ENCODE peak calls at places on chromosome 7, in eight cellular contexts. O is CD4-positive, alpha-beta T cell; C is SJSA1; E is astrocyte; K is Peyer's patch; N is psoas muscle; Y is left lung; F is HL-60. J is an unnamed sample.
A peak's percentile ranks its signal among the peaks of the same experiment; 100 is the strongest.

GRCh38 chr7:87003872-87004798 is 55.3 kb downstream of the ELAPOR2 start:
- DNase-seq in O (no peak), C (no peak), E (peak; percentile 2), K (no peak), N (no peak), Y (no peak), F (no peak), J (no peak)

GRCh38 chr7:8423057-8423456 is 10.4 kb upstream of the NXPH1 start:
- DNase-seq in O (no peak), C (no peak), E (no peak), K (no peak), N (no peak), Y (no peak), F (no peak), J (peak; percentile 23)

GRCh38 chr7:26492816-26493215 is 201.2 kb downstream of the SNX10 start:
- DNase-seq in O (no peak), C (no peak), E (no peak), K (no peak), N (no peak), Y (no peak), F (no peak), J (no peak)

GRCh38 chr7:140698477-140698876 is 2.0 kb downstream of the NDUFB2 start:
- DNase-seq in O (no peak), C (no peak), E (no peak), K (peak; percentile 45), N (no peak), Y (no peak), F (no peak), J (no peak)

GRCh38 chr7:63925626-63926460 is 72.8 kb upstream of the ZNF722 start:
- DNase-seq in O (peak; percentile 93), C (no peak), E (no peak), K (peak; percentile 78), N (peak; percentile 93), Y (peak; percentile 93), F (peak; percentile 38), J (peak; percentile 6)

GRCh38 chr7:1713502-1714484 is 43.7 kb downstream of the ELFN1 start:
- DNase-seq in O (no peak), C (no peak), E (no peak), K (no peak), N (no peak), Y (peak; percentile 72), F (no peak), J (no peak)

GRCh38 chr7:14876194-14876593 is 26.4 kb downstream of the DGKB start:
- DNase-seq in O (no peak), C (no peak), E (no peak), K (no peak), N (no peak), Y (no peak), F (no peak), J (no peak)

GRCh38 chr7:146772581-146772980 is 656.0 kb downstream of the CNTNAP2 start:
- DNase-seq in O (no peak), C (no peak), E (no peak), K (no peak), N (no peak), Y (no peak), F (no peak), J (no peak)

GRCh38 chr7:90655566-90655965 is 59.4 kb downstream of the CDK14 start:
- DNase-seq in O (no peak), C (no peak), E (peak; percentile 96), K (no peak), N (no peak), Y (no peak), F (no peak), J (peak; percentile 80)

GRCh38 chr7:135463905-135464304 is 46.0 kb downstream of the CNOT4 start:
- DNase-seq in O (no peak), C (no peak), E (no peak), K (no peak), N (no peak), Y (no peak), F (no peak), J (no peak)

GRCh38 chr7:159032753-159033472 is 111.8 kb downstream of the VIPR2 start:
- DNase-seq in O (no peak), C (peak; percentile 21), E (no peak), K (peak; percentile 18), N (no peak), Y (no peak), F (no peak), J (no peak)

GRCh38 chr7:45982912-45983719 is 62.0 kb upstream of the IGFBP3 start:
- DNase-seq in O (no peak), C (no peak), E (no peak), K (no peak), N (no peak), Y (no peak), F (no peak), J (no peak)

DNA sequence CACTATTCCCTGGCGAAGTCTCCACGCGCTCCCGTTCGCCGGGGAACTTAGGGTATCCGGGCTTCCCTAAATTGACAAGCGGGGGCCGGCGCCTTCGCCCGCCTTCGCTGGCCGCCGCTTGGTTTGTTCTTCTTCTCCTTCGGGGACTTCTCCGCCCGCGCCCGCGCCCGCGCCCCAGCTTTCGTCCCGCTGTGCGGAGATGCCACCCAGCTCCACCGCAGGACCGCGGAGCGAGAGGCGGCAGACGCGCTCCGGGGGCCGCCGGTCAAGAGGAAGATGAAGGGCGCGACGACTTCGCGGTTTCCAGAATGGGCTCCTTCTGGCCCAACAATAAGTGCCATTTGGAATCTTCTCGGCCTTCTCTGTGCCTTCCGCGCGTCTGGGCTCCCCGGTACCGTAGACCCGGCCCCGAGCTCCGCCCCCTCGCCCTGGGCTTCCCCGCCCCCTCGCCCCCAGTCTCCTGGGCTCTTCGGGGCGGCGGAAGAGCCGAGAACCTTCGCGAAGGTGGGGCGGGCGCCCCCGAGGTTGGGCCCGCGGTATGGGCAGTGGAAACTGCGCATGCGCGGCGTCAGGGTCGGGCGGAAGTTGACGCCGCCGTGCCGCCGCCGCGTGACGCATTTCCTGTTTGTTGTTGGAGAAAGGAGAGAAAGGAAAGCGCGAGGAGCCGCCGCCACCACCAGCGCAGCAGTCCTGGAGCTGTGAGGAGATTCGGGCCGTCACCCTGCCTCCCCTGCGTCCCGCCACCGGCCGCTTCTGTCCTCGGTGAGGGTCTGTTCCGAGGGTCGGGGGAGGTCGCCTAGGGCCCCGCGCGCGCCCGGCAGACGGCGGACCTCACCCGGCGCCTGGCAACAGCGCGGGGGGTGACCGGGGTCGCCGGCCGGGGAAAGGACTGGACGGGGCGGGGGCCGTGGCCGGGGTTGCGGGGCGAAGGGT is at the start of gene DNAJB6:
- DNase-seq in O (peak; percentile 94), C (peak; percentile 95), E (peak; percentile 72), K (peak; percentile 97), N (peak; percentile 93), Y (peak; percentile 95), F (peak; percentile 79), J (peak; percentile 91)
- H3K27ac ChIP-seq in O (peak within 1 kb of the TSS; percentile 85), C (peak within 1 kb of the TSS; percentile 94), E (peak within 1 kb of the TSS; percentile 92), K (peak within 1 kb of the TSS; percentile 99), N (peak within 1 kb of the TSS; percentile 94), Y (peak within 1 kb of the TSS; percentile 98), F (peak within 1 kb of the TSS; percentile 83), J (peak within 1 kb of the TSS; percentile 89)

DNA sequence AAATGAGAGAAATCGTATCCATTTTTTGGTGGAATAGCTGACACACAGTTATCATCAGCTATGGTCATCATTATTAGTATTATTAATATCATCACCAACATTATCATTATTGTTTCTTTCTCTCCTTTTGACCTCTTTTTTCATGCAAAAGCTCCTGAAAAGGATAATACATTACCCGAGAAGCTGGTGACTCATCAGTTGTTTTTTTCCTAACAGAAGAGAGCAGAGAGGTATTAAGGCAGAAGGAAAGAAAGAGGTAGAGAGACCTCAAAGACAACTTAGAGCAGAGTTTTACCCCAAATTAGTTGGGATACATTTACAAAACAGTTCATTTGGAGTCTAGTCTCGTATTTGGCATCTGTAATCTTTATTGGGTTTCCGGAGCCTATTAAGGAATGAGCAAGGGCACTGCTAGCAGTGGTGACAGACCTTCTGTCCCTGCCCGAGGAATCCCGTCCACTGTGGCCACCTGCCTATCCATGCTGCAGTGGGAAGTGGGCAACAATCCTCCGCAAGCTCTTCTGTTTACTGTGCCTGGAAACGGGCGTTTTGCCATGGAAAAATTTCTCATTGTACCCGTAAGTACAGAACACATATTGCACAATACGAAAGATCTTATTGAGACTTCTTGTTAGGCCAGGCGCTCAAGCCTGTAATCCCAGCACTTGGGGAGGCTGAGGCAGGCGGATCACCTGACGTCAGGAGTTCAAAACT is 170.0 kb upstream of the MKLN1 start:
- DNase-seq in O (no peak), C (no peak), E (peak; percentile 29), K (peak; percentile 47), N (peak; percentile 64), Y (no peak), F (no peak), J (no peak)
- H3K27ac ChIP-seq in O (no peak overlapping the region), C (no peak overlapping the region), E (no peak overlapping the region), K (no peak overlapping the region), N (peak overlapping the region; percentile 68), Y (no peak overlapping the region), F (no peak overlapping the region), J (no peak overlapping the region)

GRCh38 chr7:80184693-80185092 is 50.1 kb downstream of the GNAI1 start:
- DNase-seq in O (no peak), C (no peak), E (no peak), K (no peak), N (no peak), Y (no peak), F (no peak), J (no peak)

GRCh38 chr7:80187279-80187678 is 52.6 kb downstream of the GNAI1 start:
- DNase-seq in O (no peak), C (no peak), E (no peak), K (no peak), N (no peak), Y (no peak), F (no peak), J (no peak)

GRCh38 chr7:80186721-80187120 is 52.1 kb downstream of the GNAI1 start:
- DNase-seq in O (no peak), C (no peak), E (peak; percentile 6), K (no peak), N (no peak), Y (no peak), F (no peak), J (no peak)

GRCh38 chr7:80183900-80184685 is 49.5 kb downstream of the GNAI1 start:
- DNase-seq in O (no peak), C (no peak), E (peak; percentile 13), K (no peak), N (no peak), Y (peak; percentile 19), F (no peak), J (no peak)

DNA sequence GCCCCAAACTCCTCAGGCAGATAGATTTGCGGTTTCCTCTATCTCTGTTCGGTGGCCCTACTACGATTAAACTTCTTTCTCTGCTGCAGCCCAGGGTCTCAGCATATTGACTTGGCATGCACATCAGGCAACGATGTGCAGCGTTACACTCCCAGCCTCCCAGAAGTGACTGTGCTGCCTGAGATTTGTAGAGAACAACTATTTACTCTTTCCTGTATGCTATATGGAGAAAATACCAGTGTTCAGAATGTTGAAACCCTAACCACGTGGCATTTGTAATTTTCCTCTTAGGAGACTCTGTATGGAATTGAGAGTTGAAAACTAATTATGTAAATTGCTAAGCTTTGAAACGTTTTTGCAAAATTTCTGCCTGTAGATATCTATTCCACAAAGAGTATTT is 50.9 kb downstream of the GNAI1 start:
- DNase-seq in O (no peak), C (no peak), E (no peak), K (no peak), N (no peak), Y (no peak), F (no peak), J (no peak)
- H3K27ac ChIP-seq in O (no peak overlapping the region), C (no peak overlapping the region), E (no peak overlapping the region), K (no peak overlapping the region), N (no peak overlapping the region), Y (no peak overlapping the region), F (no peak overlapping the region), J (no peak overlapping the region)

GRCh38 chr7:82723411-82723810 is 279.8 kb upstream of the CACNA2D1 start:
- DNase-seq in O (no peak), C (no peak), E (peak; percentile 24), K (no peak), N (no peak), Y (no peak), F (no peak), J (no peak)

GRCh38 chr7:82726038-82726800 is 282.6 kb upstream of the CACNA2D1 start:
- DNase-seq in O (no peak), C (no peak), E (peak; percentile 62), K (no peak), N (no peak), Y (no peak), F (no peak), J (no peak)

GRCh38 chr7:82722946-82723345 is 279.4 kb upstream of the CACNA2D1 start:
- DNase-seq in O (no peak), C (no peak), E (no peak), K (no peak), N (no peak), Y (no peak), F (no peak), J (no peak)
- H3K27ac ChIP-seq in O (no peak overlapping the region), C (no peak overlapping the region), E (no peak overlapping the region), K (no peak overlapping the region), N (no peak overlapping the region), Y (no peak overlapping the region), F (no peak overlapping the region), J (no peak overlapping the region)